ENCODE peak calls at places on chromosomes 11 and 22, in seven cellular contexts. O is fibroblast of lung, U is WERI-Rb-1, P is GM10248, H is GM20000, A is cardiac fibroblast, E is progenitor cell of endocrine pancreas. R is an unnamed sample.

GRCh38 chr11:72069787-72070251 is 10.5 kb downstream of the NUMA1 start:
- DNase-seq in O (peak), U (peak), P (peak), H (peak), A (peak), E (no peak), R (no peak)

GRCh38 chr11:870127-870413 is 27.4 kb downstream of the TSPAN4 start:
- DNase-seq in O (no peak), U (peak), P (no peak), H (no peak), A (no peak), E (no peak), R (no peak)

GRCh38 chr11:87290304-87290922 is 252.7 kb downstream of the TMEM135 start:
- DNase-seq in O (peak), U (no peak), P (peak), H (peak), A (peak), E (no peak), R (no peak)

GRCh38 chr11:69463181-69463891 is 18.1 kb upstream of the LINC01488 start:
- DNase-seq in O (peak), U (no peak), P (no peak), H (no peak), A (peak), E (no peak), R (no peak)

GRCh38 chr11:88231894-88232482 is 56.7 kb upstream of the RAB38 start:
- DNase-seq in O (peak), U (peak), P (peak), H (peak), A (peak), E (no peak), R (no peak)

GRCh38 chr11:32316232-32316631 is 119.1 kb downstream of the WT1 start:
- DNase-seq in O (no peak), U (no peak), P (no peak), H (peak), A (no peak), E (no peak), R (no peak)

GRCh38 chr11:77126861-77127673 is 979 bp upstream of the MYO7A start:
- DNase-seq in O (no peak), U (peak), P (peak), H (peak), A (peak), E (peak), R (peak)

GRCh38 chr11:72263363-72263762 is 19.4 kb upstream of the PHOX2A start:
- DNase-seq in O (peak), U (no peak), P (no peak), H (no peak), A (peak), E (no peak), R (no peak)

GRCh38 chr22:37082251-37082650 is 27.3 kb downstream of the TMPRSS6 start:
- DNase-seq in O (no peak), U (no peak), P (no peak), H (no peak), A (no peak), E (no peak), R (no peak)

GRCh38 chr11:90434858-90435257 is 212.0 kb upstream of the CHORDC1 start:
- DNase-seq in O (no peak), U (peak), P (no peak), H (no peak), A (no peak), E (no peak), R (no peak)

GRCh38 chr11:72225411-72225951 is 914 bp downstream of the INPPL1 start:
- DNase-seq in O (no peak), U (no peak), P (peak), H (peak), A (no peak), E (peak), R (no peak)

DNA sequence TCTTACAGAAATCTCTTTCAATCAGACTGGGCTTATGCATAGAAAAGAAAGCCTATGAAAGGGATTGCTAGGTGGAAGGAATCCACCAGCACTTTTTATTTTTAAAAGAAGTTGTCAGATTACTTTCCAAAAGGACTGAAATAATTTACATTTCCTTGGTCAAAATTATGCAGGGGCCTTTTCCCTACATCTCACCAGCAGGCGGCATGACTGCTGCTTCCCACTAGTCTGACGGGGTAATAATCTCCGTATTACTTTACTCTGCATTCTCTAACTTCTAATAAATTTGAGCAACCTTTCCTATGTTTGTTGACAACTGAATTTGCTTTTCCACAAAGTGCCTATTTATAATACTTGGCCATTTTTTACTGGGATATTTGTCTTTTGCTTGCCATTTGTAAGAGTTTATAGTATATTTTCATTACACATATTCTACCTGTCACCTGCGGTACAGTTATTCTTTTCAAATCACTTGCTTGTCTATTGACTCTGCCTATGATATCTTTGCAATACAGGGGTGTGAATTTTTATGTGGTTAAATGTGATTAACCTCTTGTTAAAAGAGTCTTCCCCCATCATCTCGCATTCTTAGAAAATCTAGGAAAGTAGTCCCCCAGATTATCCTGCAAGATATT is 51.9 kb upstream of the USP47 start:
- DNase-seq in O (peak), U (peak), P (no peak), H (no peak), A (peak), E (no peak), R (no peak)
- TF ChIP-seq CTCF in O (peak), U (peak), P (peak), H (peak), A (peak), E (peak), R (no peak)

GRCh38 chr11:73393479-73394415 is 17.5 kb downstream of the RELT start:
- DNase-seq in O (peak), U (peak), P (peak), H (peak), A (peak), E (peak), R (peak)
- TF ChIP-seq CTCF in O (peak), U (peak), P (peak), H (peak), A (peak), E (peak), R (peak)

GRCh38 chr22:27876684-27877083 is 42.4 kb downstream of the PITPNB start:
- DNase-seq in O (peak), U (no peak), P (no peak), H (no peak), A (peak), E (no peak), R (no peak)
- TF ChIP-seq CTCF in O (no peak), U (no peak), P (no peak), H (no peak), A (no peak), E (no peak), R (no peak)

GRCh38 chr11:101759771-101760450 is 154.9 kb upstream of the CEP126 start:
- DNase-seq in O (no peak), U (no peak), P (no peak), H (no peak), A (no peak), E (no peak), R (no peak)
- TF ChIP-seq CTCF in O (peak), U (peak), P (no peak), H (no peak), A (no peak), E (no peak), R (no peak)

GRCh38 chr11:12288212-12288933 is 89.0 kb upstream of the PARVA start:
- DNase-seq in O (peak), U (peak), P (peak), H (peak), A (peak), E (peak), R (no peak)

GRCh38 chr11:12286606-12287005 is 90.8 kb upstream of the PARVA start:
- DNase-seq in O (no peak), U (no peak), P (no peak), H (no peak), A (no peak), E (no peak), R (no peak)

GRCh38 chr11:12288934-12289666 is 88.3 kb upstream of the PARVA start:
- DNase-seq in O (no peak), U (no peak), P (peak), H (no peak), A (no peak), E (no peak), R (no peak)

GRCh38 chr11:12287009-12287373 is 90.4 kb upstream of the PARVA start:
- DNase-seq in O (peak), U (no peak), P (peak), H (no peak), A (peak), E (no peak), R (no peak)

GRCh38 chr11:12287374-12288211 is 89.8 kb upstream of the PARVA start:
- DNase-seq in O (peak), U (peak), P (peak), H (no peak), A (peak), E (peak), R (no peak)
- TF ChIP-seq CTCF in O (peak), U (peak), P (no peak), H (no peak), A (peak), E (peak), R (no peak)

GRCh38 chr11:44178381-44178780 is 82.9 kb downstream of the EXT2 start:
- DNase-seq in O (peak), U (no peak), P (no peak), H (no peak), A (peak), E (no peak), R (no peak)
- TF ChIP-seq CTCF in O (peak), U (no peak), P (no peak), H (no peak), A (peak), E (no peak), R (no peak)

GRCh38 chr22:25346859-25347751 is 127.7 kb downstream of the CRYBB2 start:
- DNase-seq in O (no peak), U (no peak), P (no peak), H (no peak), A (peak), E (no peak), R (no peak)
- TF ChIP-seq CTCF in O (no peak), U (no peak), P (no peak), H (no peak), A (no peak), E (no peak), R (no peak)

DNA sequence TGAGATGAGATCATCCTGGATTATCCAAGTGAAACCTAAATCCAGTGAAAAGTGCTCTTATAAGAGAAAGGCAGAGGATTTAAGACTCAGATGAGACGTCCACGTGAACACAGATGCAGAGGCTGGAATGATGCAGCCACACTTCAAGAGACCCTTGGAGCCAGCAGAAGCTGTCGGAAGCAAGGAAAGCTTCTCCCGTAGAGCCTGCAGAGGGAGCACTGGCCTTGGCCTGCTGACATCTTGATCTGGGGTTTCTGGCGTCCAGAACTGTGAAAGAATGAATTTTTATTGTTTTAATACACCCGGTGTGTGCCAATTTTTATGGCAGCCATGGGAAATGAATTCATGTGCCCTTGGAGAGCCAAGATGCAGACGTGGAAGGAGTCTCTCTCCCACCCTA is 407.0 kb upstream of the B3GAT1 start:
- DNase-seq in O (no peak), U (peak), P (no peak), H (no peak), A (no peak), E (no peak), R (no peak)
- TF ChIP-seq CTCF in O (no peak), U (peak), P (no peak), H (no peak), A (no peak), E (peak), R (no peak)

DNA sequence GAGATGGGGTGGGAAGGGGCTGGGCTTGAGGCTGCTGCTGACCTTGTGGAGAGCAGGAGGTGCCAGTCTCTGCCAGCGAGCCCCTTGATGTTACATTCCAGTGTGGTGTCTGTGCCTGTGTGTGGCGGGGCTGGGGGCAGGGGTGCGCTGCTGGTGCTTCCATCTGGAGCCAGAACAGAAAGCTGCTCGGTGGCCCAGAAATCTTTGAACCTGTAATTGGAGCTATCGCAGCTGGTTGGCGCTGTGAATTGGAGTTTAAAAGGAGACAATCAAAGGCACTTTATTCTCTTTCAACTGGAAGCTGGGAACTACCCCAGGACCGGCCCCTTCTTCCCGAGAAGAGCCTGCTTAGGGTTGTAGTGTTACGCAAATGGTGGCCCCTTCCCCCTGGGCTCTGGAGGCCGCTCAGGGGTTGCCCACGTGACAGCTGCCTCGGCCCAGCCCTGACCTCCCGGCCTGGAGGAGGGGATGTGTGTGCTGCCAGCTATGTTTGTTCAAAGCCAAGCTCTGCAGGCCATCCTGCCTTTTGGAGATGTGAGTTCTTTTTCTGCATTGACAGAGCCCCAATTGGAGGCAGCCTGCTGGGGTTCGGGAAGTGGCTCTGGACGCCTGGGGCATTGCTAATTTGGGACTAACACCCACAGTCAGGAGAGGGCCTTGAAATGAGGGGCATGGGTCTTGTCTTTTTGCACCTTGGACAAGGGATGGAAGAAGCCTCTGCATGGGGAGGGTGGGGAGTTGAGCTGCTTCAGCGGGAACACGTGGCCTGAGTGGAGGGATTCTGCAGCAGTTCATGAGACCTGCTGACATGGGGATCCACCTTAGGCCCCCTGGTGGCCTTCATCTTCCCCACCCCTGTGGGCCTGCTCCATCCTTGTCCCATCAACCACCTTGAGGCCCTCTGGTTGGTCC is 14.0 kb upstream of the ARSA start:
- DNase-seq in O (peak), U (no peak), P (no peak), H (no peak), A (peak), E (no peak), R (no peak)
- TF ChIP-seq CTCF in O (peak), U (peak), P (no peak), H (no peak), A (peak), E (peak), R (no peak)

R was measured in activated B cell treated with CpG ODN at 0.5 μM for 24 hours.